ENCODE peak calls at places on chromosome 7, in four cellular contexts. One of them, this sample, is unnamed. For H3K9me3, the result is how much of the 10 kb centered on the place peaks cover.

GRCh38 chr7:17301491-17302101 is 3.1 kb downstream of the AHR start:
- DNase-seq in K562: peak
- DNase-seq in A549: no peak
- DNase-seq in HepG2: no peak
- DNase-seq in this sample: no peak

GRCh38 chr7:46603296-46603701 is 682.2 kb upstream of the IGFBP3 start:
- DNase-seq in K562: no peak
- DNase-seq in A549: no peak
- DNase-seq in HepG2: no peak
- DNase-seq in this sample: no peak

GRCh38 chr7:77587276-77587675 is 50.2 kb downstream of the PTPN12 start:
- DNase-seq in K562: no peak
- DNase-seq in A549: no peak
- DNase-seq in HepG2: no peak
- DNase-seq in this sample: no peak

GRCh38 chr7:5470721-5471311 is 47.2 kb upstream of the TNRC18 start:
- DNase-seq in K562: no peak
- DNase-seq in A549: no peak
- DNase-seq in HepG2: no peak
- DNase-seq in this sample: no peak

GRCh38 chr7:129266181-129266580 is 41.4 kb downstream of the AHCYL2 start:
- DNase-seq in K562: no peak
- DNase-seq in A549: no peak
- DNase-seq in HepG2: no peak
- DNase-seq in this sample: no peak

GRCh38 chr7:22718200-22718711 is 8.7 kb upstream of the IL6 start:
- DNase-seq in K562: peak
- DNase-seq in A549: no peak
- DNase-seq in HepG2: no peak
- DNase-seq in this sample: no peak

GRCh38 chr7:137940656-137941518 is 61.0 kb downstream of the CREB3L2 start:
- DNase-seq in K562: peak
- DNase-seq in A549: no peak
- DNase-seq in HepG2: peak
- DNase-seq in this sample: no peak

GRCh38 chr7:88759216-88759955 is at the start of gene ZNF804B:
- DNase-seq in K562: peak
- DNase-seq in A549: no peak
- DNase-seq in HepG2: no peak
- DNase-seq in this sample: peak

GRCh38 chr7:90717286-90718060 is 121.4 kb downstream of the CDK14 start:
- DNase-seq in K562: no peak
- DNase-seq in A549: no peak
- DNase-seq in HepG2: peak
- DNase-seq in this sample: no peak

GRCh38 chr7:40316176-40316575 is 181.4 kb downstream of the SUGCT start:
- DNase-seq in K562: no peak
- DNase-seq in A549: no peak
- DNase-seq in HepG2: no peak
- DNase-seq in this sample: no peak

GRCh38 chr7:97844036-97844435 is 28.2 kb downstream of the ASNS start:
- DNase-seq in K562: no peak
- DNase-seq in A549: peak
- DNase-seq in HepG2: peak
- DNase-seq in this sample: no peak

GRCh38 chr7:84193787-84194186 is 802 bp downstream of the SEMA3A start:
- DNase-seq in K562: no peak
- DNase-seq in A549: no peak
- DNase-seq in HepG2: no peak
- DNase-seq in this sample: no peak

GRCh38 chr7:44119829-44120380 is 3.4 kb downstream of the POLD2 start:
- DNase-seq in K562: no peak
- DNase-seq in A549: no peak
- DNase-seq in HepG2: no peak
- DNase-seq in this sample: no peak

GRCh38 chr7:91183408-91183807 is 80.8 kb upstream of the FZD1 start:
- DNase-seq in K562: no peak
- DNase-seq in A549: no peak
- DNase-seq in HepG2: no peak
- DNase-seq in this sample: no peak

GRCh38 chr7:43481905-43482678 is 100.8 kb upstream of the STK17A start:
- DNase-seq in K562: no peak
- DNase-seq in A549: no peak
- DNase-seq in HepG2: no peak
- DNase-seq in this sample: peak

GRCh38 chr7:2734761-2735571 is 47.0 kb downstream of the AMZ1 start:
- DNase-seq in K562: peak
- DNase-seq in A549: no peak
- DNase-seq in HepG2: no peak
- DNase-seq in this sample: no peak

GRCh38 chr7:22549667-22550513 is 49.9 kb upstream of the STEAP1B start:
- DNase-seq in K562: no peak
- DNase-seq in A549: no peak
- DNase-seq in HepG2: peak
- DNase-seq in this sample: peak

GRCh38 chr7:129188372-129188891 is at the start of gene SMO:
- DNase-seq in K562: no peak
- DNase-seq in A549: peak
- DNase-seq in HepG2: peak
- DNase-seq in this sample: peak

GRCh38 chr7:42491106-42491505 is 254.1 kb upstream of the GLI3 start:
- DNase-seq in K562: no peak
- DNase-seq in A549: no peak
- DNase-seq in HepG2: no peak
- DNase-seq in this sample: no peak

GRCh38 chr7:39741942-39742623 is 118.7 kb downstream of the RALA start:
- DNase-seq in K562: peak
- DNase-seq in A549: peak
- DNase-seq in HepG2: no peak
- DNase-seq in this sample: peak

GRCh38 chr7:121480566-121481335 is 84.6 kb upstream of the FAM3C start:
- DNase-seq in K562: no peak
- DNase-seq in A549: no peak
- DNase-seq in HepG2: no peak
- DNase-seq in this sample: no peak

GRCh38 chr7:13894956-13895355 is 94.5 kb downstream of the ETV1 start:
- DNase-seq in K562: no peak
- DNase-seq in A549: no peak
- DNase-seq in HepG2: no peak
- DNase-seq in this sample: no peak

GRCh38 chr7:12827219-12827821 is 139.9 kb downstream of the ARL4A start:
- DNase-seq in K562: no peak
- DNase-seq in A549: no peak
- DNase-seq in HepG2: no peak
- DNase-seq in this sample: no peak

GRCh38 chr7:134813668-134814067 is 34.2 kb downstream of the CALD1 start:
- DNase-seq in K562: no peak
- DNase-seq in A549: no peak
- DNase-seq in HepG2: no peak
- DNase-seq in this sample: no peak

GRCh38 chr7:16708980-16709379 is 44.6 kb upstream of the TSPAN13 start:
- DNase-seq in K562: peak
- DNase-seq in A549: no peak
- DNase-seq in HepG2: no peak
- DNase-seq in this sample: no peak

GRCh38 chr7:115145512-115145911 is 223.6 kb downstream of the MDFIC start:
- DNase-seq in K562: no peak
- DNase-seq in A549: no peak
- DNase-seq in HepG2: no peak
- DNase-seq in this sample: no peak

GRCh38 chr7:41696323-41696916 is 6.5 kb downstream of the INHBA start:
- DNase-seq in K562: peak
- DNase-seq in A549: peak
- DNase-seq in HepG2: peak
- DNase-seq in this sample: peak

GRCh38 chr7:74542558-74543117 is 88.9 kb downstream of the GTF2IRD1 start:
- DNase-seq in K562: no peak
- DNase-seq in A549: no peak
- DNase-seq in HepG2: no peak
- DNase-seq in this sample: no peak

GRCh38 chr7:120988591-120989299 is at the start of gene CPED1:
- DNase-seq in K562: peak
- DNase-seq in A549: peak
- DNase-seq in HepG2: peak
- DNase-seq in this sample: no peak

DNA sequence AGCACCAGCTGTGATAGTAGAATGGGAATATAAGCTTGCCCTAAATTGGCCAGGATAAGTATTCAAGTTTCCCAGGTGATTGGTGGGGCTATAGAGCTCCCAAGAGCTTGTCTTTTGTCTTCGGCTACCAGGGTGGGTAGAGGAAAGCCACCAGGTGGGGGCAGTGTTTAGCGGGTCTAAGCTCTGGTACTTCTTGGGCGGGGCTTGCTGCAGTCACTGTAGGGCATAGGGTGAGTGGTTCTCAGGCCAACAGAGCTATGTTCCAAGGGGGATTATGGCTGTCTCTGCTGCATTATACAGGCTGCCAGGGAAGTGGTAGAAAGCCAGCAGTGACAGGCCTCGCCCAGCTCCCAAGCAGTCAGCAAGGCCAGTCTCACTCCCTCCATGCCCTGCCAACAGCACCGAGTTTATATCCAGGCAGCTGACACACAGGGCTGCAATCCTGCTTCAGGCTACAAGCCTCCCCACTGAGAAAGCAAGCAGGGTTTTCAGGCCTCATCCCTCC is 110.7 kb downstream of the ZNF467 start:
- DNase-seq in K562: peak
- DNase-seq in A549: peak
- DNase-seq in HepG2: peak
- DNase-seq in this sample: peak
- TF ChIP-seq RNF2 in K562: no peak
- TF ChIP-seq RNF2 in A549: no peak
- TF ChIP-seq RNF2 in HepG2: no peak
- TF ChIP-seq RNF2 in this sample: no peak

DNA sequence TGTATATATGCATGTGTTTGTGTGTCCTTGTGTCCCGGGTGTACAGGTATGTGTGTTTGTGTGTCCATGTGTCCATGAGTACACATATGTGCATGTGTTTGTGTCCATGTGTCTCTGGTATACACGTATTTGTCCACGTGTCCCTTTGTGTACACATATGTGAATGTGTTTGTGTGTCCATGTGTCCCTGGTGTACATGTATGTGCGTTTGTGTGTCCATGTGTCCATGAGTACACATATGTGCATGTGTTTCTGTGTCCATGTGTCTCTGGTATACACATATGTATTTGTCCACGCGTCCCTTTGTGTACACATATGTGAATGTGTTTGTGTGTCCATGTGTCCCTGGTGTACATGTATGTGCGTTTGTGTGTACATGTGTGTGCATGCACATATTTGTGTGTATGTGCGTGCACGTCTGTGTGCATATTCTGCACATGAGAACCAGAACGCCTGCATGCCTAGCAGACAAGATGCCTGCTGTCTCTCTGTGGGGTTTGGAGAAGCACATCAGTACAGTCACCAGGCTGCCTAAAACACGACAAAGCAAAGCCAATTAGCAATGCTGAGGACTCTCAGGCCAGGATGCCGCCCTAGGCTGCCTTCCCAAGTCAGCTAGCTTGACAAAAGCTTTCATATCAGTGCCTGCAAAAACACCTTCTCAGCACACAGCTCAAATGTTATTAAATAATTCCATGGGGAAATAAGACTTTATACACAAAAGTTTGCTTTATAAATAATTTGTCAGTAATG is 327.8 kb downstream of the PTPRN2 start:
- DNase-seq in K562: no peak
- DNase-seq in A549: no peak
- DNase-seq in HepG2: no peak
- DNase-seq in this sample: no peak
- H3K9me3 ChIP-seq in K562: under half
- H3K9me3 ChIP-seq in A549: under half
- H3K9me3 ChIP-seq in HepG2: under half
- H3K9me3 ChIP-seq in this sample: under half

DNA sequence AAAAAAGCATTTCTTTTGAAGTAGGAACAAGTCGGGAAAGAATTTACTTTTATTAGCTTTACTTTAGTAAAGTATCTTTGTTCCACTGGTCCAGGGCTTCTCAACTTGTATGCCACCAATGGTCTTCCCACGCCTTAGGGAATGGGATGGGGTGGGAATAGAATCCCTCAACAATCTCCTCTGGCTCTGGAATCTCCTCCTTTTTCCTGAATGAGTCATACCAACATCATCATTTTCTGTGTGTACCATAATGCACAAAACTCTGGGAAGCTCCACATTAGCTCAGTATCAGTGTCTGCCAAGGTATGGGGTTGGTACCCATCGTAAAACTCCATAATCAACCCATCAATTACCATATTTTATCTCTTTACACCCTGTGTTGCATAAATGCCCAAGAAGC is 159.4 kb upstream of the BMPER start:
- DNase-seq in K562: no peak
- DNase-seq in A549: no peak
- DNase-seq in HepG2: no peak
- DNase-seq in this sample: no peak
- TF ChIP-seq RNF2 in K562: no peak
- TF ChIP-seq RNF2 in A549: no peak
- TF ChIP-seq RNF2 in HepG2: no peak
- TF ChIP-seq RNF2 in this sample: no peak

GRCh38 chr7:47893238-47893637 is 55.0 kb downstream of the PKD1L1 start:
- DNase-seq in K562: peak
- DNase-seq in A549: peak
- DNase-seq in HepG2: peak
- DNase-seq in this sample: peak

GRCh38 chr7:47896809-47897423 is 51.4 kb downstream of the PKD1L1 start:
- DNase-seq in K562: no peak
- DNase-seq in A549: no peak
- DNase-seq in HepG2: no peak
- DNase-seq in this sample: no peak

GRCh38 chr7:47890606-47891005 is 57.7 kb downstream of the PKD1L1 start:
- DNase-seq in K562: no peak
- DNase-seq in A549: no peak
- DNase-seq in HepG2: no peak
- DNase-seq in this sample: no peak

GRCh38 chr7:47895026-47895425 is 53.2 kb downstream of the PKD1L1 start:
- DNase-seq in K562: no peak
- DNase-seq in A549: no peak
- DNase-seq in HepG2: no peak
- DNase-seq in this sample: no peak

GRCh38 chr7:47893721-47894365 is 54.4 kb downstream of the PKD1L1 start:
- DNase-seq in K562: no peak
- DNase-seq in A549: no peak
- DNase-seq in HepG2: no peak
- DNase-seq in this sample: no peak
- H3K9me3 ChIP-seq in K562: under half
- H3K9me3 ChIP-seq in A549: under half
- H3K9me3 ChIP-seq in HepG2: under half
- H3K9me3 ChIP-seq in this sample: under half

This sample was measured in H1.